ENCODE peak calls at places on chromosomes 5 and 9, in eight cellular contexts. P is germinal center; Q is fibroblast of lung; K is NCI-H1105; J is C1 segment of cervical spinal cord; R is PC-3; F is activated CD4-positive, alpha-beta T cell treated with anti-CD3 and anti-CD28 coated beads for 1 hour; O is CD8-positive, alpha-beta T cell. V is an unnamed sample.
A peak's percentile ranks its signal among the peaks of the same experiment; 100 is the strongest.

GRCh38 chr9:15401266-15401665 is 21.4 kb upstream of the SNAPC3 start:
- DNase-seq in P (no peak), Q (peak; percentile 37), K (no peak), J (no peak), R (no peak), F (no peak), O (no peak), V (no peak)

GRCh38 chr9:21777701-21778100 is 24.7 kb upstream of the MTAP start:
- DNase-seq in P (no peak), Q (peak; percentile 73), K (no peak), J (no peak), R (peak; percentile 65), F (no peak), O (no peak), V (no peak)

GRCh38 chr5:80097516-80097915 is 62.4 kb downstream of the THBS4 start:
- DNase-seq in P (no peak), Q (no peak), K (no peak), J (no peak), R (no peak), F (no peak), O (no peak), V (no peak)

GRCh38 chr5:94832685-94833084 is 214.2 kb downstream of the SLF1 start:
- DNase-seq in P (no peak), Q (no peak), K (no peak), J (no peak), R (no peak), F (no peak), O (no peak), V (no peak)

GRCh38 chr9:100587375-100587774 is 9.5 kb downstream of the CAVIN4 start:
- DNase-seq in P (no peak), Q (no peak), K (no peak), J (no peak), R (peak; percentile 16), F (no peak), O (no peak), V (no peak)

GRCh38 chr9:131274674-131275331 is 1.5 kb downstream of the FAM78A start:
- DNase-seq in P (no peak), Q (no peak), K (no peak), J (no peak), R (no peak), F (no peak), O (no peak), V (no peak)

GRCh38 chr5:114055318-114055788 is 306.5 kb upstream of the KCNN2 start:
- DNase-seq in P (no peak), Q (peak; percentile 61), K (peak; percentile 66), J (no peak), R (no peak), F (no peak), O (no peak), V (no peak)

GRCh38 chr9:86328153-86328552 is 26.1 kb downstream of the TUT7 start:
- DNase-seq in P (no peak), Q (no peak), K (no peak), J (no peak), R (no peak), F (no peak), O (no peak), V (peak; percentile 12)

GRCh38 chr5:141192110-141192725 is at the start of gene PCDHB10:
- DNase-seq in P (peak; percentile 32), Q (peak; percentile 8), K (no peak), J (no peak), R (peak; percentile 41), F (no peak), O (no peak), V (no peak)

V was measured in iPS DF 19.7.